ENCODE peak calls at places on chromosomes 6 and 20, in nine cellular contexts. Y, Q, Z, B, L, A, N, D and U are unnamed samples.
A peak's percentile ranks its signal among the peaks of the same experiment; 100 is the strongest.

GRCh38 chr6:151136141-151136755 is 103.5 kb upstream of the AKAP12 start:
- DNase-seq in B (no peak), Y (no peak), D (peak; percentile 44), L (peak; percentile 69), A (peak; percentile 46), N (no peak), Z (no peak), Q (peak; percentile 22), U (no peak)

GRCh38 chr6:72533601-72534000 is 88.3 kb upstream of the KCNQ5 start:
- DNase-seq in Q (no peak), D (no peak), Y (no peak), N (no peak), B (no peak), L (no peak), A (peak; percentile 48), Z (no peak), U (no peak)

GRCh38 chr6:105994522-105995402 is 91.4 kb upstream of the PRDM1 start:
- DNase-seq in B (peak; percentile 64), Z (peak; percentile 91), Y (peak; percentile 53), D (peak; percentile 43), N (peak; percentile 39), L (peak; percentile 83), A (peak; percentile 73), Q (peak; percentile 51), U (peak; percentile 34)

GRCh38 chr20:9884061-9884460 is 45.2 kb upstream of the PAK5 start:
- DNase-seq in B (no peak), D (no peak), A (no peak), L (peak; percentile 6), N (no peak), Z (no peak), Q (peak; percentile 9), Y (no peak), U (no peak)

GRCh38 chr6:31144970-31145340 is 6.1 kb upstream of the PSORS1C2 start:
- DNase-seq in D (no peak), Y (no peak), L (no peak), Q (no peak), N (no peak), A (no peak), Z (no peak), B (no peak), U (no peak)

GRCh38 chr6:138692978-138693909 is 80.3 kb upstream of the CCDC28A start:
- DNase-seq in Q (peak; percentile 84), B (peak; percentile 87), Y (peak; percentile 54), D (peak; percentile 86), N (peak; percentile 3), A (peak; percentile 77), L (peak; percentile 88), Z (peak; percentile 91), U (peak; percentile 63)

GRCh38 chr6:62775427-62776022 is 435.7 kb upstream of the FKBP1C start:
- DNase-seq in N (no peak), L (peak; percentile 44), D (no peak), Q (peak; percentile 51), A (no peak), B (no peak), Z (no peak), Y (no peak), U (no peak)

GRCh38 chr6:149389509-149390297 is 10.4 kb upstream of the SUMO4 start:
- DNase-seq in A (peak; percentile 35), L (no peak), Q (no peak), D (no peak), Z (no peak), B (no peak), N (no peak), Y (no peak), U (no peak)

GRCh38 chr6:21846541-21847451 is 253.2 kb downstream of the SOX4 start:
- DNase-seq in Y (peak; percentile 27), Q (peak; percentile 82), B (no peak), N (no peak), D (no peak), L (peak; percentile 67), Z (no peak), A (peak; percentile 54), U (peak; percentile 41)

GRCh38 chr6:8579372-8579771 is 144.0 kb upstream of the SLC35B3 start:
- DNase-seq in L (no peak), D (no peak), B (no peak), Z (no peak), Q (no peak), N (no peak), Y (no peak), A (peak; percentile 13), U (no peak)

DNA sequence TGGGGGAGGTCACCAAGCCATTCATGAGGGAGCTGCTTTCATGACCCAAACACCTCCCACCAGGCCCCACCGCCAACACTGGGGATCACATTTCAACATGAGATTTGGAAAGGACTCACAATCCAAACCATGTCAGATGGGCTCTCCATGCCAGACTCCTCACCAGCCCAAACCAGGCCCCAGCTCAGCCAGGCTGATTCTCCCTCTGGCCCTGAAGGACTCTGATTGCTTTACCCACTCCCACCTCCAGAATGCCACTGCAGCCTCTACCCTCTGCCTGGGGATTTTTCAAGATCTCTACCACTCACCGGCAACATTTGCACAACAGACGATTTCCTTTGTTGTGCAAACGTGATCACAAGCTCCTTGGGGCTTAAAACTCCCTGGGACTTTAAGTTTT is 146.8 kb downstream of the CDH26 start:
- DNase-seq in Q (no peak), L (no peak), Y (no peak), Z (no peak), N (no peak), B (no peak), A (no peak), D (no peak), U (no peak)
- H3K4me1 ChIP-seq in Q (no peaks in the 10 kb centered on the region), L (peaks cover 11% of the 10 kb centered on the region), Y (no peaks in the 10 kb centered on the region), Z (no peaks in the 10 kb centered on the region), N (no peaks in the 10 kb centered on the region), B (no peaks in the 10 kb centered on the region), A (no peaks in the 10 kb centered on the region), D (no peaks in the 10 kb centered on the region), U (no peaks in the 10 kb centered on the region)

GRCh38 chr20:35662541-35662940 is 2.2 kb downstream of the CPNE1 start:
- DNase-seq in N (no peak), A (no peak), Y (no peak), B (no peak), L (no peak), D (no peak), Q (no peak), Z (no peak), U (no peak)

GRCh38 chr20:35665949-35666288 is 1.2 kb upstream of the CPNE1 start:
- DNase-seq in Y (no peak), L (no peak), B (no peak), A (no peak), Q (no peak), N (no peak), D (no peak), Z (peak; percentile 75), U (no peak)

GRCh38 chr20:35663516-35663812 is 1.2 kb downstream of the CPNE1 start:
- DNase-seq in B (no peak), D (no peak), Z (no peak), N (no peak), Q (no peak), A (peak; percentile 39), Y (no peak), L (no peak), U (no peak)

GRCh38 chr20:35663813-35664543 is 722 bp downstream of the CPNE1 start:
- DNase-seq in D (peak; percentile 63), Z (peak; percentile 91), Y (peak; percentile 25), A (peak; percentile 32), N (peak; percentile 41), L (peak; percentile 79), Q (peak; percentile 68), B (peak; percentile 55), U (no peak)

DNA sequence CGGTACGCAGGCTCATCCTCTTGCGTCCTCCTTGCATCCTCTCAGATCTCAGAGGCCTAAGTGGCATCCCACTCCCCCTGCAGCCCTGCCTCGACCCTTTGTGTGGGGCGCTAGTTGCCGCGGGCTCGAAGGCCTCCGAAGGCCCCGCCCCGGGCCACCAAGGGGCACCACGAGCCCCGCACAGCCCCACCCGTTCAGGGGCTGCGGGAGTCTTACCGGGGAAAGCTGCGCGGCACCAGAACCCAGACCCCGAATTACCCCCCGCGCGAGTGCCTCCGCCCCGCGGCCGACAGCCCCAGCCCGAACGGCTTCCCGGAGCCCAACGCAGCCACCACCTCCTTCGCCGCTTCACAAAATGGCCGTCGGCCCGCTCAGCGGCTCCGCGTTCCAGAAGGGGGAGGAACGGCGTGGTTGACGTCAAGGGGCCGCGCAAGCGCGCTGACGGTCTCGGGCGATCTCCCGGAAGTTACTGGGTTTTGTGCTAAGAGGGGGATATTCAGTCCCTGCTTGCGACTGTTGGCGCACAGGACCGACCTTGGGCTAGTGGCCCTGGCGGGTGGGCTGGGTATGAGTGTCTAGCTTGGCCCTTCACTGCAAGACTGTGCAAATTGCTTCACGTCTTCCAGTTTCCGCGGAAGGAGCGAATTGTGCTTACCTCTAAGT is at the start of the genes CPNE1 and RBM12:
- DNase-seq in A (peak; percentile 88), L (peak; percentile 97), Q (peak; percentile 96), D (peak; percentile 93), B (peak; percentile 92), Z (peak; percentile 98), Y (peak; percentile 94), N (peak; percentile 90), U (peak; percentile 94)
- TF ChIP-seq CTCF in A (no peak), L (no peak), Q (peak; percentile 4), D (peak; percentile 26), B (no peak), Z (peak; percentile 19), Y (no peak), N (no peak), U (no peak)

DNA sequence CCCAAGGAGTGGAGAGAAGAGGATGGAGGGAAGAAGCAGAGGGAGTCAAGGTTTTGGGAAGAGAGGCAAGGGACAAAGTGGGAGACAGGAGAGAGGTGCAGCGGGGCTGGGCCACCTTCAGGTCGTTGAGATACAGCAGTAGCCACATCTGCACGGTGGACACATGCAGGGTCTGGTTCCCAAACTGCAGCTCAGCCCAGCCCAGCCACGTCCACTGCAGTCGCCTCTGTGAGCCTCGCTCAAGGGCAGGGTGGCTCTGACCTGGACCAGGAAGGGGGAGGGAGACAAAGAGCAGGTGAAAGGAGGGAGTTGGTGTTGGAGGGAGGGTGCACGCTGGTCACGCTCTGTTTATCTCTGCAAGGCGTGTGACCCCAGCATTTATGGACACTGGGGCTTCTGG is 14.9 kb downstream of the CUL7 start:
- DNase-seq in Y (no peak), B (no peak), Q (no peak), L (no peak), Z (no peak), D (no peak), N (no peak), A (no peak), U (no peak)
- H3K4me1 ChIP-seq in Y (peaks cover 11% of the 10 kb centered on the region), B (no peaks in the 10 kb centered on the region), Q (no peaks in the 10 kb centered on the region), L (no peaks in the 10 kb centered on the region), Z (no peaks in the 10 kb centered on the region), D (no peaks in the 10 kb centered on the region), N (no peaks in the 10 kb centered on the region), A (no peaks in the 10 kb centered on the region), U (peaks cover 15% of the 10 kb centered on the region)

GRCh38 chr20:2470432-2471193 is at the start of gene SNRPB:
- DNase-seq in Y (peak; percentile 97), Q (peak; percentile 99), D (peak; percentile 98), N (peak; percentile 94), L (peak; percentile 98), Z (peak; percentile 99), B (peak; percentile 97), A (peak; percentile 100), U (peak; percentile 97)
- TF ChIP-seq CTCF in Y (no peak), Q (no peak), D (peak; percentile 10), N (no peak), L (no peak), Z (no peak), B (no peak), A (no peak), U (no peak)

GRCh38 chr20:46551508-46552280 is 1.2 kb upstream of the OCSTAMP start:
- DNase-seq in B (no peak), Z (no peak), D (no peak), Q (no peak), A (no peak), N (no peak), Y (no peak), L (peak; percentile 21), U (no peak)
- H3K4me1 ChIP-seq in B (no peaks in the 10 kb centered on the region), Z (peaks cover 23% of the 10 kb centered on the region), D (no peaks in the 10 kb centered on the region), Q (no peaks in the 10 kb centered on the region), A (no peaks in the 10 kb centered on the region), N (peaks cover 19% of the 10 kb centered on the region), Y (no peaks in the 10 kb centered on the region), L (peaks cover 9% of the 10 kb centered on the region), U (no peaks in the 10 kb centered on the region)